ENCODE peak calls at places on chromosomes 4 and X, in seven cellular contexts. P is retinal pigment epithelial cell, W is IMR-90, I is lower leg skin, C is testis, Z is breast epithelium, R is dorsolateral prefrontal cortex. U is an unnamed sample.

GRCh38 chr4:78138252-78138651 is 81.1 kb downstream of the FRAS1 start:
- DNase-seq in W (no peak), P (no peak), I (no peak), R (no peak), Z (no peak), C (no peak), U (no peak)

GRCh38 chr4:82643994-82644730 is 82.4 kb upstream of the TMEM150C start:
- DNase-seq in R (no peak), P (no peak), I (no peak), C (no peak), Z (no peak), W (peak), U (no peak)

GRCh38 chr4:25484243-25484721 is 107.2 kb downstream of the ANAPC4 start:
- DNase-seq in I (no peak), W (no peak), P (no peak), Z (no peak), R (no peak), C (no peak), U (no peak)

GRCh38 chr4:48967101-48967500 is 19.0 kb upstream of the CWH43 start:
- DNase-seq in C (no peak), W (peak), P (no peak), I (no peak), R (no peak), Z (no peak), U (no peak)

GRCh38 chrX:72644946-72645345 is 69.2 kb downstream of the PHKA1 start:
- DNase-seq in C (peak), P (no peak), W (no peak), I (no peak), R (peak), Z (no peak), U (no peak)

GRCh38 chr4:40194602-40195161 is 2.1 kb upstream of the RHOH start:
- DNase-seq in P (no peak), Z (peak), C (no peak), W (peak), I (no peak), R (no peak), U (no peak)

GRCh38 chrX:107168712-107169111 is 37.5 kb downstream of the NUP62CL start:
- DNase-seq in C (no peak), Z (no peak), W (no peak), P (no peak), I (no peak), R (no peak), U (no peak)

GRCh38 chr4:136793848-136794247 is 738.4 kb downstream of the PCDH18 start:
- DNase-seq in I (no peak), P (no peak), C (no peak), R (no peak), Z (no peak), W (peak), U (no peak)

GRCh38 chr4:82745173-82745842 is 53.3 kb downstream of the SCD5 start:
- DNase-seq in Z (peak), R (no peak), W (peak), C (no peak), P (no peak), I (peak), U (no peak)

GRCh38 chr4:121072836-121073362 is 564 bp upstream of the NDNF start:
- DNase-seq in Z (no peak), P (no peak), C (peak), R (no peak), W (no peak), I (peak), U (peak)

GRCh38 chr4:95857761-95858160 is 17.9 kb downstream of the PDHA2 start:
- DNase-seq in C (no peak), P (no peak), R (no peak), W (no peak), Z (no peak), I (no peak), U (no peak)

GRCh38 chr4:71004281-71004851 is 10.9 kb downstream of the DCK start:
- DNase-seq in C (no peak), R (no peak), I (no peak), Z (no peak), P (no peak), W (no peak), U (peak)

GRCh38 chr4:139986621-139987510 is 167.1 kb downstream of the MAML3 start:
- DNase-seq in W (peak), R (no peak), P (no peak), I (no peak), Z (no peak), C (no peak), U (no peak)

GRCh38 chr4:92232566-92232965 is 71.2 kb upstream of the GRID2 start:
- DNase-seq in R (no peak), I (peak), C (no peak), Z (no peak), P (no peak), W (peak), U (no peak)

DNA sequence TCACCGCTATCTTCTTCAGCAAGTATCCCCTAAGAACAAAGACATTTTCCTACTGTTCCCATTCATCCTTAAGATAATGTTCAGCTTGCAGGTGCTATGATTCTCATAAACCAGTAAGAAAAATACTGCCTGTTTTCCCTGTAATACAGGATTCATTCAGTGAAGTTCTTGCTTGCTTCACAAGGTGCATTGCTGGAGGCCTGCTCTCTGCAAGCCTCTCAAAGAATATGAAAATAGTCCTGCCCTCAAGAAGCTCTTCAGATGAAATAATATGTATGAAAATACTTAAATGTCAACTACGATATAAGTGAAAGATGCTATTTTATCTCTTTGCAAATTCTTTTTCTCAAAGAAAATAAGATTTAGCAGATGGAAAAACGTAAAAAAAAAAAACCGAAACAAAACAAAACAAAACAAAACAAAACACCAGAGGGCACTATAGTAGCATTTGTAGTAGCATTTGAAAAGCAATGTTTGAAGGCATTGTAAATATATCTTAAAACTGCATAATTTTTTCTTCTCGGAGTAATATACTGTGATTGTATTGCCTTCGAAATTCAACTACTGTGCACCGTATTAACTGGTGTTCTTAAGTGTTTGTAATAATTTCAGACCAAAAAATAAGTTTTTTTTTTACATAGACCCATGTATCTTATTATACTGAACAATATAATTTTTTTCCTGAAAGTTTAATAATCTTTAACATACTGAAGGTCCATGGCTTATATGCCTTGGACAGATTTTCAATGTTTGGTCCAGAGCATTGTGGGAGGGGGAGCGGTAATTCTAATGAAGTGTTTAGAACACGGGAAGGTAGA is 26.0 kb downstream of the ADH4 start:
- DNase-seq in R (no peak), I (no peak), W (peak), C (no peak), P (no peak), Z (no peak), U (no peak)
- TF ChIP-seq CTCF in R (peak), I (no peak), W (peak), C (no peak), P (peak), Z (no peak), U (peak)

DNA sequence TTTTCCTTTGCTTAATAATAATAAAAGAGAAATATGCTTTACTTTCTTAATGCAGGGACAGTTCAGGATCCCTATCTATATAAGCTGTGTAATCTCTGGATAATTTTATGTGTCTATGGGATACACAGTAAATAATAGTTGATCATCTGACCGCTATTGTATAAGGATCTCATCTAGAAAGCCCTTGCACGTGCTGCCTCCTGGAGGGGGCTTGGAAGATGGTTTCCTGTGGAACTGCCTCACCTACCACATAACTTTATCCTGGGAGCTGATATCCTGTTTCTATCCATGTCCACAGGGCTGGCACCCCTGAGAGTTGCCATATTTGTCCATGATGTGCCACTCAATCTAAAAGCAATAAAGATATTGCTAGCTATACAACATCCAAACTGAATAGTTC is 139.3 kb upstream of the FRMPD4 start:
- DNase-seq in P (no peak), Z (no peak), R (no peak), I (no peak), W (no peak), C (no peak), U (no peak)
- TF ChIP-seq CTCF in P (no peak), Z (no peak), R (no peak), I (no peak), W (no peak), C (no peak), U (no peak)

DNA sequence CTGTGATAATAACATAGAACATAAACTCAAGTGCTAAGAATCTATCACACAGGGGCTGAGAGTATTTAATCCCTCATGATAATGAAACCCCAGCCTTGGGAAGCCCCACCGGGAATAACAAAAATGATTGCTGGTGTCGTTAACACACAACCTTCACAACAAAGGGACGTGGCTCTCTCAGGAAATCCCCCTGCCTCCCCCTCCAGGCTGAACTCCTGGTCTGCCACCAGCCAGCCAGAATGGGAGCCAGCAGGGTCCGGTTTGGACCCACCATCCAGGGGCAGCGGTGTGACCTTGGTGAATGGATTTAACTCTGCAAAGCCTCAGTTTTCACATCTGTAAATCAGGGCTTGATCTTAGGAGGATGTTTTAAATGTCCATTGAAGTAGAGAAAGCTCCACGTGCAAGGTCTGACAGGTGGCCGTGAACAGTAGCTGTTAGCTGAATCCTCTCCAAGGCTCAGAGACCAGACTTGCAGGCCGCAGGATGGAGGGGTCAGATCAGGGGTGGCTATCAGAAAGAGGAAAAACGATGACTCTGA is 46.5 kb downstream of the ABLIM2 start:
- DNase-seq in C (no peak), Z (no peak), R (no peak), I (no peak), W (no peak), P (no peak), U (no peak)
- TF ChIP-seq CTCF in C (no peak), Z (no peak), R (no peak), I (no peak), W (no peak), P (no peak), U (no peak)

GRCh38 chrX:14871767-14872166 is 1.1 kb downstream of the FANCB start:
- DNase-seq in P (no peak), I (no peak), C (no peak), Z (no peak), W (no peak), R (no peak), U (no peak)

GRCh38 chrX:14872355-14872754 is 514 bp downstream of the FANCB start:
- DNase-seq in R (no peak), I (no peak), W (no peak), Z (no peak), P (no peak), C (no peak), U (no peak)

GRCh38 chrX:14873676-14874049 is 442 bp downstream of the MOSPD2 start:
- DNase-seq in W (no peak), R (no peak), P (no peak), I (no peak), Z (no peak), C (no peak), U (no peak)

GRCh38 chrX:14872851-14873675 is at the start of the genes FANCB and MOSPD2:
- DNase-seq in P (peak), R (peak), I (peak), Z (peak), W (peak), C (peak), U (peak)

GRCh38 chrX:14875624-14876023 is 2.4 kb downstream of the MOSPD2 start:
- DNase-seq in C (no peak), P (no peak), I (no peak), W (no peak), Z (no peak), R (no peak), U (no peak)
- TF ChIP-seq CTCF in C (no peak), P (no peak), I (no peak), W (no peak), Z (no peak), R (no peak), U (no peak)

GRCh38 chrX:108584617-108585211 is 145.1 kb downstream of the COL4A5 start:
- DNase-seq in R (peak), I (no peak), P (no peak), Z (no peak), C (no peak), W (no peak), U (peak)
- TF ChIP-seq CTCF in R (peak), I (no peak), P (peak), Z (no peak), C (no peak), W (peak), U (peak)

DNA sequence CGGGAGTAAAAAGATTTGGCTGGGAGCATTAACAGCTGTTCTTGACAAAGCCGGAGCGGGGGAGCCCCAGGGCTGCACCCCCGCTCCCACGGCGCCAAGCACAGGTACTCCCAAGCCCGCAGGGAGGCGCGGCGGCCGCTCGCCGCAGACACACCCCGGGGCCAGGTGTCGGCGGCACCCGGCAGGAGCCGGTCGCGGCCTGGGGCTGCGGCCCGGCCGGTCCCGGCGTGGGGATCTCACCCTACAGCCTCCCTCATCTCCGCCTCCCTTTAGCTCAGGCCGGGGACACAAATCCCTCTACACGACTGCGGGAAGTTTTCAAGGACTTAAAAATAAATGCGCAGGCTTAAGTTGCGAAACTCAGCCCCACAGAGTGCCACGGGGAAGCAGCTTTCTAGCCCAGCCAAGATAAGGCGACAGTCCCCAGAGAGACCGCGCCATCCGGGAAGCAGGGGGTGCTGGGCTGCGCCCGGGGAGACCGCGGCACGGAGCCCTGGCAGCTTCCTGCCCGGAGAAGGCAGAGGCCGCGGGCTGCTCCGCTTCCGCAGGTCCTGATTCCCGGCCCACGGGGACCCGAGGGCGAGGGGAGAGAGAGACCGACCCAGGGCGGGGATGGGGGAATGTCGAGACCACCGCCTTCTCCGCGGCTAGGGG is 473 bp downstream of the SH3RF1 start:
- DNase-seq in P (no peak), C (peak), W (no peak), R (peak), Z (peak), I (peak), U (peak)
- TF ChIP-seq CTCF in P (peak), C (no peak), W (peak), R (peak), Z (no peak), I (no peak), U (no peak)

DNA sequence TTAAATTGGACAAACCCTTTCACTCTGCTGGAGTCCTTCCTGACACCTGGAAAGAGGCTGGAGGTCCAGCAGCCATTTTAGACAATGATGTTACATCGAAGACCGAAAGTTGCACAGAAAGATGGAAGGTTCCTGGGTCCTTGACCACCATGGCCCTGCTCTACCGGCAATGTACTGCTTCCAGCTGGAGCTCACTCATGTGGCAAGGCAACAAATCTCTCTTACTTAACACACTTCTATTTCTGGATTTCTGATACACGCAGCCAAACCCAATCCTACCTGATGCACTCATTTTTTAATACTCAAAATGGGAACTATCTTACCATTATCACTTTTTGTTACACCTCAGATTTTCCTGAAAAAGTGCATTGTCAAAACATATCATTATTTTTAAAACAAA is 33.1 kb downstream of the DMD start:
- DNase-seq in C (no peak), I (no peak), Z (no peak), W (no peak), P (no peak), R (no peak), U (no peak)
- TF ChIP-seq CTCF in C (no peak), I (no peak), Z (no peak), W (no peak), P (no peak), R (no peak), U (no peak)

GRCh38 chrX:131792789-131793462 is 230.2 kb upstream of the STK26 start:
- DNase-seq in W (peak), R (peak), I (peak), Z (peak), P (no peak), C (no peak), U (peak)
- TF ChIP-seq CTCF in W (peak), R (no peak), I (no peak), Z (no peak), P (peak), C (no peak), U (no peak)